ENCODE peak calls at places on chromosomes 16 and 17, in six cellular contexts. S is tibial nerve, I is heart left ventricle, P is Peyer's patch, V is IMR-90, M is prostate gland. L is an unnamed sample.

GRCh38 chr17:17606416-17607000 is 15.0 kb upstream of the PEMT start:
- DNase-seq in S (no peak), M (no peak), V (no peak), P (no peak), I (no peak), L (no peak)

GRCh38 chr17:30104575-30105339 is 11.9 kb upstream of the NSRP1 start:
- DNase-seq in P (peak; percentile 78), S (peak; percentile 53), I (peak; percentile 75), M (peak; percentile 63), V (peak; percentile 75), L (peak; percentile 82)

GRCh38 chr17:49013311-49014205 is 16.4 kb downstream of the IGF2BP1 start:
- DNase-seq in S (no peak), V (no peak), I (no peak), M (no peak), P (no peak), L (no peak)

GRCh38 chr17:37844158-37844976 is 79.8 kb upstream of the TBC1D3K start:
- DNase-seq in P (peak; percentile 74), V (peak; percentile 58), M (peak; percentile 30), I (peak; percentile 42), S (no peak), L (peak; percentile 55)

GRCh38 chr16:3101018-3101840 is 2.1 kb upstream of the ZSCAN10 start:
- DNase-seq in M (no peak), I (no peak), S (no peak), P (no peak), V (no peak), L (no peak)

GRCh38 chr17:18980682-18981384 is 23.7 kb downstream of the FAM83G start:
- DNase-seq in I (no peak), V (peak; percentile 88), S (no peak), M (no peak), P (no peak), L (no peak)

GRCh38 chr17:29619251-29619650 is 3.5 kb downstream of the CORO6 start:
- DNase-seq in V (peak; percentile 36), P (no peak), S (no peak), I (peak; percentile 77), M (no peak), L (no peak)

GRCh38 chr16:31181102-31181830 is 1.3 kb downstream of the FUS start:
- DNase-seq in V (peak; percentile 44), P (peak; percentile 57), I (peak; percentile 59), S (peak; percentile 28), M (no peak), L (peak; percentile 26)

GRCh38 chr16:66846266-66846665 is 2.1 kb downstream of the CA7 start:
- DNase-seq in S (no peak), V (no peak), M (no peak), I (no peak), P (no peak), L (no peak)

GRCh38 chr17:76955191-76955590 is 87.0 kb downstream of the MGAT5B start:
- DNase-seq in S (no peak), M (no peak), V (no peak), P (no peak), I (no peak), L (no peak)

GRCh38 chr16:48117217-48118105 is 38.3 kb downstream of the ABCC12 start:
- DNase-seq in P (no peak), I (peak; percentile 27), V (no peak), S (no peak), M (no peak), L (no peak)

GRCh38 chr16:19073344-19073743 is 5.9 kb downstream of the COQ7 start:
- DNase-seq in I (no peak), P (no peak), V (no peak), M (no peak), S (no peak), L (no peak)

GRCh38 chr17:63772801-63773271 is 561 bp downstream of the CCDC47 start:
- DNase-seq in P (no peak), I (no peak), V (peak; percentile 31), S (no peak), M (peak; percentile 9), L (no peak)

GRCh38 chr17:71635187-71635586 is 485.6 kb upstream of the SOX9 start:
- DNase-seq in S (no peak), P (no peak), I (no peak), V (no peak), M (no peak), L (no peak)

GRCh38 chr17:64273006-64273405 is 9.9 kb upstream of the TEX2 start:
- DNase-seq in I (no peak), S (no peak), P (no peak), V (no peak), M (no peak), L (no peak)

GRCh38 chr17:29905879-29906167 is 24.2 kb downstream of the SSH2 start:
- DNase-seq in M (no peak), V (no peak), S (no peak), I (no peak), P (no peak), L (no peak)

GRCh38 chr16:62870554-62870953 is 834.3 kb upstream of the CDH8 start:
- DNase-seq in S (no peak), M (no peak), V (no peak), P (no peak), I (no peak), L (no peak)

DNA sequence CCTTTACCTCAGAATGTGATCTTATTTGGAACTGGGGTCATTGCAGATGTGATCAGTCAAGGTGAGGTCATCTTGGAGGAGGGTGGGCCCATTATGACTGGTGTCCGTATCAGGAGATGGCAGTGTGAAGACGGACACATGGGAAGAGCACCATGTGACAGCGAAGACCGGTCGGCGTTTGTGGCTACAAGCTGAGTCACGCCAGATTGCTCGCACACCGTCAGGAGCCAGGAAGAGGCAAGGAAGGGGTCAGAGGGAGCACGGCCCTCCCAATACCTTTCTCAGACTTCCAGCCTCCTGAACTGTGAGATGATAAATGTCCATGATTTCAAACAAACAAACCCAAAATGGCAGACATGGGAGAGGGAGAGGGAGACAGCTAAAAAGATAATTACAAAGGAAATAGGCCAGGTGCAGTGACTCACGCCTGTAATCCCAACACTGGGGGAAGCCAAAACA is 13.2 kb downstream of the STARD3 start:
- DNase-seq in V (no peak), M (no peak), I (no peak), S (no peak), P (no peak), L (no peak)
- TF ChIP-seq POLR2A in V (no peak), M (no peak), I (no peak), S (no peak), P (no peak), L (no peak)

DNA sequence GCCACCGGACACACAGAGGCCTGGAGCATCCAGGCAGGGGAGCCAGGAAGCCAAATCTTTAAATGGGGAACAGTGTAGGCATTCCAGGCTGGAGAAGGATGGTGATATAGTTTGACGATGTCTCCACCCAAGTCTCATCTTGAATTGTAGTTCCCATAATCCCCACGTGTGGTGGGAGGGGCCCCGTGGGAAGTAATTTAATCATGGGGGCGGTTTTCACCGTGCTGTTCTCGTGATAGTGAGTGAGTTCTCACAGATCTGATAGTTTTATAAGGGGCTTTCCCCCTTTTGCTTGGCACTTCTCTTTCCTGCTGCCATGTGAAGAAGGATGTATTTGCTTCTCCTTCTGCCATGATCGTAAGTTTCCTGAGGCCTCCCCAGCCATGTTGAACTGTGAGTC is 28.8 kb downstream of the GINS3 start:
- DNase-seq in M (no peak), P (no peak), V (no peak), I (no peak), S (no peak), L (no peak)
- TF ChIP-seq CTCF in M (no peak), P (no peak), V (no peak), I (no peak), S (no peak), L (no peak)

GRCh38 chr17:81402530-81402941 is 7.3 kb downstream of the BAHCC1 start:
- DNase-seq in S (no peak), M (no peak), I (no peak), P (no peak), V (no peak), L (no peak)

GRCh38 chr17:81403671-81404534 is 8.6 kb downstream of the BAHCC1 start:
- DNase-seq in P (no peak), V (no peak), M (no peak), S (no peak), I (no peak), L (no peak)

GRCh38 chr17:81404557-81405165 is 9.4 kb downstream of the BAHCC1 start:
- DNase-seq in S (no peak), P (peak; percentile 71), V (no peak), I (no peak), M (no peak), L (no peak)

GRCh38 chr17:81401727-81402529 is 6.7 kb downstream of the BAHCC1 start:
- DNase-seq in P (peak; percentile 71), I (no peak), M (no peak), S (no peak), V (no peak), L (no peak)

GRCh38 chr17:81403040-81403467 is 7.8 kb downstream of the BAHCC1 start:
- DNase-seq in I (no peak), P (no peak), M (no peak), V (peak; percentile 46), S (no peak), L (no peak)
- H3K4me3 ChIP-seq in I (no peak overlapping the region), P (no peak overlapping the region), M (no peak overlapping the region), V (no peak overlapping the region), S (no peak overlapping the region), L (no peak overlapping the region)

DNA sequence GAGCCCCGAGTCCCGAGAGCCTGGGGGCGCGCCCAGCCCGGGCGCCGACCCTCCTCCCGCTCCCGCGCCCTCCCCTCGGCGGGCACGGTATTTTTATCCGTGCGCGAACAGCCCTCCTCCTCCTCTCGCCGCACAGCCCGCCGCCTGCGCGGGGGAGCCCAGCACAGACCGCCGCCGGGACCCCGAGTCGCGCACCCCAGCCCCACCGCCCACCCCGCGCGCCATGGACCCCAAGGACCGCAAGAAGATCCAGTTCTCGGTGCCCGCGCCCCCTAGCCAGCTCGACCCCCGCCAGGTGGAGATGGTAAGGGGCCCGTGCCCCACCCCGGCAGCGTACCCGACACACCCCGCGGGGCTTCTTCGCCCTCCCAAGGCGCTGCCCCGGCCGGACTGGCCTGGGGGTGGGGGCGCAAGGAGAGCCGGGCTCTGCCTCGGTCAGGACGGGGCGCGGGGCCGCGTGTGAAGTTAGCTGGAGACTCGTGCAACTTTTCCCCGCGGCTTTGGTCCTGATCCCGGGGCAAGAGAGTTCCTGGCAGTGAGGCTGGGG is 491 bp downstream of the PPP1R1B start:
- DNase-seq in I (no peak), S (no peak), P (no peak), V (no peak), M (no peak), L (no peak)
- TF ChIP-seq POLR2A in I (no peak), S (no peak), P (no peak), V (no peak), M (no peak), L (no peak)

DNA sequence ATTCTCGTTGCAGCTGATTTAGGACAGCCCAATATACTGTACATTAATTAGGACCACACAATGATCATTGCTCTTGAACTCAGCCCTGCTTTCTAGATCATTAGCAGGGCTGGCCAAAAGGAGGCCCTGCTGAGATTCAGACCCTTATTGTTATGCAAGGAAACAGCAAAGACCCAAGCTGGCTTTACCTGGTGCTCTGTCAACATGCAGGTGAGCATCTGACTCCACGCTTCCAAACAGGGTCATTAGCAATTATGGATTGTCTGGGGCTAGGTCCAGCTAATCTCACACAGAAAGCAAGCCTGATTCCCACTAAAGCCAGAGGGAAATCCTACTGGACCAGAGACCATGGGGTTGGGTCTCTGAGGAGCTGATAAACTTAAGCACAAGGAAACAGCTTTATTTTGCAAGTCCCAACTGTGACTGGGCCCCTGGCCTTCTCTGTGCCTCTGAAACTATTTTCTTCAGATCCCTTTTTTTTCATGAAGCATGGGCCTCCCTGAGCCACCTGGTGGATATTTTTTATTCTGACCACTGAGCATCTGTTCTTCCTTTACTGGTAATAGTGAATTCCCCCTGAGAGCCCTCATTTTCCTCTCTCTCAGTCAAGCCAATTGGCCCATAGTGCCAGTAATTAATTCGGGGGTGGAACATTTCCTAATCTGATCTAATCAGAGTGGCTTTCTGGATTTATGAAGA is 236.1 kb downstream of the GRIN2A start:
- DNase-seq in P (no peak), S (no peak), M (no peak), V (no peak), I (no peak), L (no peak)
- TF ChIP-seq CTCF in P (no peak), S (no peak), M (no peak), V (no peak), I (peak; percentile 20), L (peak; percentile 7)